ENCODE peak calls at places on chromosome X, in five cellular contexts. O is omental fat pad; H is KBM-7; B is pancreas; P is activated CD4-positive, alpha-beta T cell treated with anti-CD3 and anti-CD28 coated beads, Interleukin-2, amount 10 ng/mL, durations not matched to agents 24 days and 14 days. U is an unnamed sample.

GRCh38 chrX:97234471-97235097 is 350.9 kb downstream of the RPA4 start:
- DNase-seq in P (no peak), B (no peak), H (peak), O (no peak), U (no peak)

GRCh38 chrX:109125304-109125703 is 356.6 kb downstream of the GUCY2F start:
- DNase-seq in B (no peak), P (no peak), H (no peak), O (no peak), U (no peak)

GRCh38 chrX:46683023-46683422 is 75.9 kb downstream of the SLC9A7 start:
- DNase-seq in O (no peak), B (no peak), P (no peak), H (no peak), U (peak)

GRCh38 chrX:9829308-9830267 is 43.4 kb downstream of the SHROOM2 start:
- DNase-seq in B (no peak), P (no peak), O (no peak), H (no peak), U (no peak)

GRCh38 chrX:29687687-29688086 is 527.7 kb upstream of the MAGEB2 start:
- DNase-seq in H (no peak), P (no peak), B (no peak), O (no peak), U (peak)

GRCh38 chrX:134551365-134552095 is 91.6 kb downstream of the HPRT1 start:
- DNase-seq in B (no peak), O (no peak), H (no peak), P (no peak), U (peak)

GRCh38 chrX:73940893-73941470 is 363.0 kb upstream of the ZCCHC13 start:
- DNase-seq in O (no peak), H (no peak), B (no peak), P (no peak), U (no peak)

GRCh38 chrX:123964155-123964554 is 2.6 kb downstream of the STAG2 start:
- DNase-seq in P (no peak), O (no peak), H (no peak), B (no peak), U (no peak)

GRCh38 chrX:10028283-10029104 is 61.3 kb downstream of the CLDN34 start:
- DNase-seq in H (no peak), B (no peak), P (no peak), O (no peak), U (no peak)

GRCh38 chrX:550514-550913 is 80.1 kb upstream of the SHOX start:
- DNase-seq in P (no peak), B (no peak), H (no peak), O (no peak), U (no peak)

GRCh38 chrX:132615396-132616131 is 126.7 kb upstream of the MBNL3 start:
- DNase-seq in H (peak), B (peak), O (no peak), P (peak), U (peak)

GRCh38 chrX:15505104-15505503 is 4.5 kb downstream of the BMX start:
- DNase-seq in P (no peak), B (no peak), O (no peak), H (peak), U (no peak)

GRCh38 chrX:153572601-153573000 is 26.3 kb downstream of the CCNQ start:
- DNase-seq in H (no peak), O (no peak), B (no peak), P (no peak), U (no peak)

GRCh38 chrX:10441464-10441863 is 178.9 kb downstream of the MID1 start:
- DNase-seq in H (no peak), P (no peak), O (no peak), B (no peak), U (no peak)

GRCh38 chrX:55867254-55867653 is 149.7 kb downstream of the RRAGB start:
- DNase-seq in B (no peak), P (peak), O (no peak), H (peak), U (no peak)

GRCh38 chrX:69024931-69025330 is 140.3 kb downstream of the PJA1 start:
- DNase-seq in O (no peak), H (no peak), B (no peak), P (peak), U (peak)

GRCh38 chrX:148389629-148390028 is 110.8 kb upstream of the AFF2 start:
- DNase-seq in P (no peak), H (no peak), O (no peak), B (no peak), U (no peak)

GRCh38 chrX:129433945-129434344 is 89.3 kb downstream of the SMARCA1 start:
- DNase-seq in P (no peak), B (no peak), O (no peak), H (no peak), U (no peak)

GRCh38 chrX:154542723-154543424 is 3.8 kb downstream of the G6PD start:
- DNase-seq in B (no peak), O (no peak), P (peak), H (peak), U (no peak)

GRCh38 chrX:106481341-106481740 is 130.4 kb upstream of the RADX start:
- DNase-seq in P (peak), O (peak), H (peak), B (no peak), U (peak)

GRCh38 chrX:1394731-1395501 is 3.0 kb upstream of the SLC25A6 start:
- DNase-seq in B (peak), H (no peak), O (no peak), P (no peak), U (peak)

GRCh38 chrX:126165721-126166401 is at the start of gene DCAF12L2:
- DNase-seq in H (no peak), O (no peak), B (peak), P (no peak), U (peak)

GRCh38 chrX:37904833-37905232 is 57.5 kb upstream of the DYNLT3 start:
- DNase-seq in H (no peak), P (no peak), B (no peak), O (no peak), U (no peak)

GRCh38 chrX:119105826-119106225 is 21.8 kb downstream of the KIAA1210 start:
- DNase-seq in B (no peak), H (no peak), P (no peak), O (no peak), U (peak)

GRCh38 chrX:47643926-47644325 is 6.4 kb downstream of the ELK1 start:
- DNase-seq in H (peak), P (no peak), B (no peak), O (no peak), U (peak)

GRCh38 chrX:2410279-2411020 is 90.3 kb downstream of the DHRSX start:
- DNase-seq in B (no peak), O (no peak), P (no peak), H (no peak), U (no peak)

GRCh38 chrX:67612231-67612630 is 68.4 kb downstream of the AR start:
- DNase-seq in B (no peak), H (no peak), O (no peak), P (no peak), U (no peak)

GRCh38 chrX:55867708-55868107 is 150.2 kb downstream of the RRAGB start:
- DNase-seq in O (no peak), B (no peak), H (no peak), P (no peak), U (no peak)

GRCh38 chrX:130680164-130681035 is 222.6 kb downstream of the ENOX2 start:
- DNase-seq in H (no peak), O (no peak), P (no peak), B (no peak), U (peak)

GRCh38 chrX:100089724-100090123 is 320.3 kb downstream of the PCDH19 start:
- DNase-seq in H (no peak), O (no peak), B (no peak), P (no peak), U (no peak)

GRCh38 chrX:16892504-16893362 is 22.6 kb upstream of the RBBP7 start:
- DNase-seq in B (peak), H (peak), O (no peak), P (peak), U (peak)

GRCh38 chrX:6052111-6052745 is 176.4 kb downstream of the NLGN4X start:
- DNase-seq in O (no peak), P (no peak), H (no peak), B (no peak), U (no peak)

GRCh38 chrX:88355252-88355651 is 391.8 kb upstream of the CPXCR1 start:
- DNase-seq in B (no peak), P (no peak), O (no peak), H (peak), U (no peak)

GRCh38 chrX:150635952-150636351 is 57.2 kb upstream of the MTMR1 start:
- DNase-seq in P (no peak), H (no peak), B (no peak), O (no peak), U (peak)

GRCh38 chrX:1205681-1206611 is 6.5 kb downstream of the CRLF2 start:
- DNase-seq in O (no peak), B (no peak), H (peak), P (peak), U (no peak)

GRCh38 chrX:64427787-64428186 is 32.5 kb upstream of the MTMR8 start:
- DNase-seq in H (no peak), B (no peak), P (no peak), O (no peak), U (no peak)

GRCh38 chrX:49106930-49107329 is 16.6 kb downstream of the GPKOW start:
- DNase-seq in B (no peak), H (peak), P (peak), O (no peak), U (peak)